ENCODE peak calls at places on chromosome 16, in eight cellular contexts. One of them, this sample, is unnamed.
A peak's percentile ranks its signal among the peaks of the same experiment; 100 is the strongest.

GRCh38 chr16:76661691-76662090 is 384.5 kb downstream of the CNTNAP4 start:
- DNase-seq in NCI-H1105: no peak
- DNase-seq in NB4: no peak
- DNase-seq in hepatic stellate cell: no peak
- DNase-seq in NCI-H1436: no peak
- DNase-seq in activated CD8-positive, alpha-beta T cell treated with anti-CD3 and anti-CD28 coated beads for 36 hours: no peak
- DNase-seq in astrocyte: no peak
- DNase-seq in T-helper 2 cell: no peak
- DNase-seq in this sample: no peak

GRCh38 chr16:56849690-56850680 is 15.0 kb upstream of the SLC12A3 start:
- DNase-seq in NCI-H1105: no peak
- DNase-seq in NB4: no peak
- DNase-seq in hepatic stellate cell: no peak
- DNase-seq in NCI-H1436: no peak
- DNase-seq in activated CD8-positive, alpha-beta T cell treated with anti-CD3 and anti-CD28 coated beads for 36 hours: no peak
- DNase-seq in astrocyte: peak; percentile 64
- DNase-seq in T-helper 2 cell: no peak
- DNase-seq in this sample: no peak

GRCh38 chr16:80720759-80721470 is 83.5 kb downstream of the CDYL2 start:
- DNase-seq in NCI-H1105: no peak
- DNase-seq in NB4: no peak
- DNase-seq in hepatic stellate cell: no peak
- DNase-seq in NCI-H1436: no peak
- DNase-seq in activated CD8-positive, alpha-beta T cell treated with anti-CD3 and anti-CD28 coated beads for 36 hours: no peak
- DNase-seq in astrocyte: peak; percentile 40
- DNase-seq in T-helper 2 cell: no peak
- DNase-seq in this sample: no peak

GRCh38 chr16:24986512-24987303 is 28.5 kb downstream of the ARHGAP17 start:
- DNase-seq in NCI-H1105: no peak
- DNase-seq in NB4: peak; percentile 72
- DNase-seq in hepatic stellate cell: no peak
- DNase-seq in NCI-H1436: no peak
- DNase-seq in activated CD8-positive, alpha-beta T cell treated with anti-CD3 and anti-CD28 coated beads for 36 hours: no peak
- DNase-seq in astrocyte: peak; percentile 89
- DNase-seq in T-helper 2 cell: no peak
- DNase-seq in this sample: no peak

GRCh38 chr16:46715769-46716305 is 26.4 kb downstream of the ORC6 start:
- DNase-seq in NCI-H1105: no peak
- DNase-seq in NB4: no peak
- DNase-seq in hepatic stellate cell: no peak
- DNase-seq in NCI-H1436: no peak
- DNase-seq in activated CD8-positive, alpha-beta T cell treated with anti-CD3 and anti-CD28 coated beads for 36 hours: no peak
- DNase-seq in astrocyte: no peak
- DNase-seq in T-helper 2 cell: no peak
- DNase-seq in this sample: no peak

GRCh38 chr16:55849536-55849935 is 16.6 kb upstream of the CES1 start:
- DNase-seq in NCI-H1105: no peak
- DNase-seq in NB4: no peak
- DNase-seq in hepatic stellate cell: no peak
- DNase-seq in NCI-H1436: no peak
- DNase-seq in activated CD8-positive, alpha-beta T cell treated with anti-CD3 and anti-CD28 coated beads for 36 hours: no peak
- DNase-seq in astrocyte: no peak
- DNase-seq in T-helper 2 cell: no peak
- DNase-seq in this sample: no peak

GRCh38 chr16:68364601-68364998 is 53.8 kb downstream of the PRMT7 start:
- DNase-seq in NCI-H1105: no peak
- DNase-seq in NB4: peak; percentile 78
- DNase-seq in hepatic stellate cell: peak; percentile 40
- DNase-seq in NCI-H1436: no peak
- DNase-seq in activated CD8-positive, alpha-beta T cell treated with anti-CD3 and anti-CD28 coated beads for 36 hours: no peak
- DNase-seq in astrocyte: no peak
- DNase-seq in T-helper 2 cell: no peak
- DNase-seq in this sample: no peak

GRCh38 chr16:56221995-56222394 is 30.7 kb downstream of the GNAO1 start:
- DNase-seq in NCI-H1105: no peak
- DNase-seq in NB4: no peak
- DNase-seq in hepatic stellate cell: no peak
- DNase-seq in NCI-H1436: no peak
- DNase-seq in activated CD8-positive, alpha-beta T cell treated with anti-CD3 and anti-CD28 coated beads for 36 hours: no peak
- DNase-seq in astrocyte: no peak
- DNase-seq in T-helper 2 cell: no peak
- DNase-seq in this sample: no peak

GRCh38 chr16:85424260-85425060 is 188.7 kb upstream of the GSE1 start:
- DNase-seq in NCI-H1105: peak; percentile 22
- DNase-seq in NB4: no peak
- DNase-seq in hepatic stellate cell: no peak
- DNase-seq in NCI-H1436: no peak
- DNase-seq in activated CD8-positive, alpha-beta T cell treated with anti-CD3 and anti-CD28 coated beads for 36 hours: peak; percentile 0
- DNase-seq in astrocyte: no peak
- DNase-seq in T-helper 2 cell: no peak
- DNase-seq in this sample: no peak

GRCh38 chr16:72848759-72849664 is 198.9 kb downstream of the ZFHX3 start:
- DNase-seq in NCI-H1105: peak; percentile 73
- DNase-seq in NB4: no peak
- DNase-seq in hepatic stellate cell: peak; percentile 86
- DNase-seq in NCI-H1436: peak; percentile 66
- DNase-seq in activated CD8-positive, alpha-beta T cell treated with anti-CD3 and anti-CD28 coated beads for 36 hours: no peak
- DNase-seq in astrocyte: peak; percentile 86
- DNase-seq in T-helper 2 cell: no peak
- DNase-seq in this sample: no peak

GRCh38 chr16:27195068-27195741 is 8.1 kb upstream of the KDM8 start:
- DNase-seq in NCI-H1105: no peak
- DNase-seq in NB4: no peak
- DNase-seq in hepatic stellate cell: no peak
- DNase-seq in NCI-H1436: no peak
- DNase-seq in activated CD8-positive, alpha-beta T cell treated with anti-CD3 and anti-CD28 coated beads for 36 hours: no peak
- DNase-seq in astrocyte: no peak
- DNase-seq in T-helper 2 cell: no peak
- DNase-seq in this sample: no peak

GRCh38 chr16:84478172-84478948 is 26.1 kb downstream of the MEAK7 start:
- DNase-seq in NCI-H1105: no peak
- DNase-seq in NB4: peak; percentile 18
- DNase-seq in hepatic stellate cell: peak; percentile 45
- DNase-seq in NCI-H1436: no peak
- DNase-seq in activated CD8-positive, alpha-beta T cell treated with anti-CD3 and anti-CD28 coated beads for 36 hours: no peak
- DNase-seq in astrocyte: peak; percentile 82
- DNase-seq in T-helper 2 cell: no peak
- DNase-seq in this sample: no peak

GRCh38 chr16:27320261-27321012 is 6.7 kb downstream of the IL4R start:
- DNase-seq in NCI-H1105: no peak
- DNase-seq in NB4: no peak
- DNase-seq in hepatic stellate cell: no peak
- DNase-seq in NCI-H1436: no peak
- DNase-seq in activated CD8-positive, alpha-beta T cell treated with anti-CD3 and anti-CD28 coated beads for 36 hours: no peak
- DNase-seq in astrocyte: no peak
- DNase-seq in T-helper 2 cell: no peak
- DNase-seq in this sample: no peak